ENCODE peak calls at places on chromosomes 11 and 22, in seven cellular contexts. J, C, T, B, G, K and N are unnamed samples.

GRCh38 chr11:75423721-75424120 is 9.3 kb downstream of the KLHL35 start:
- DNase-seq in J (no peak), C (no peak), T (no peak), B (no peak), G (no peak), K (no peak), N (no peak)

GRCh38 chr22:31726692-31727091 is 23.2 kb downstream of the PRR14L start:
- DNase-seq in J (no peak), C (no peak), T (no peak), B (no peak), G (no peak), K (no peak), N (no peak)

GRCh38 chr11:72326151-72326842 is 82.3 kb upstream of the PHOX2A start:
- DNase-seq in J (no peak), C (no peak), T (no peak), B (no peak), G (peak; percentile 34), K (no peak), N (no peak)

GRCh38 chr11:128902515-128903066 is 11.4 kb downstream of the KCNJ5 start:
- DNase-seq in J (no peak), C (no peak), T (no peak), B (no peak), G (no peak), K (no peak), N (no peak)

GRCh38 chr11:33716236-33716635 is 15.6 kb upstream of the C11orf91 start:
- DNase-seq in J (no peak), C (no peak), T (no peak), B (peak; percentile 26), G (peak; percentile 47), K (no peak), N (no peak)

GRCh38 chr11:101063706-101064105 is 65.9 kb downstream of the PGR start:
- DNase-seq in J (no peak), C (no peak), T (no peak), B (no peak), G (no peak), K (no peak), N (no peak)

GRCh38 chr11:65891180-65892136 is 985 bp downstream of the CCDC85B start:
- DNase-seq in J (peak; percentile 78), C (no peak), T (peak; percentile 15), B (peak; percentile 58), G (peak; percentile 52), K (no peak), N (no peak)

GRCh38 chr11:124837491-124837856 is 27.8 kb upstream of the ROBO3 start:
- DNase-seq in J (no peak), C (no peak), T (no peak), B (peak; percentile 50), G (peak; percentile 90), K (peak; percentile 77), N (no peak)

GRCh38 chr22:43833286-43834240 is 21.5 kb upstream of the EFCAB6 start:
- DNase-seq in J (no peak), C (no peak), T (no peak), B (no peak), G (no peak), K (no peak), N (no peak)

GRCh38 chr11:11229691-11230090 is 123.4 kb downstream of the CSNK2A3 start:
- DNase-seq in J (no peak), C (no peak), T (no peak), B (no peak), G (no peak), K (no peak), N (no peak)

GRCh38 chr11:103948331-103948730 is 88.1 kb upstream of the DDI1 start:
- DNase-seq in J (no peak), C (no peak), T (no peak), B (no peak), G (no peak), K (no peak), N (no peak)

DNA sequence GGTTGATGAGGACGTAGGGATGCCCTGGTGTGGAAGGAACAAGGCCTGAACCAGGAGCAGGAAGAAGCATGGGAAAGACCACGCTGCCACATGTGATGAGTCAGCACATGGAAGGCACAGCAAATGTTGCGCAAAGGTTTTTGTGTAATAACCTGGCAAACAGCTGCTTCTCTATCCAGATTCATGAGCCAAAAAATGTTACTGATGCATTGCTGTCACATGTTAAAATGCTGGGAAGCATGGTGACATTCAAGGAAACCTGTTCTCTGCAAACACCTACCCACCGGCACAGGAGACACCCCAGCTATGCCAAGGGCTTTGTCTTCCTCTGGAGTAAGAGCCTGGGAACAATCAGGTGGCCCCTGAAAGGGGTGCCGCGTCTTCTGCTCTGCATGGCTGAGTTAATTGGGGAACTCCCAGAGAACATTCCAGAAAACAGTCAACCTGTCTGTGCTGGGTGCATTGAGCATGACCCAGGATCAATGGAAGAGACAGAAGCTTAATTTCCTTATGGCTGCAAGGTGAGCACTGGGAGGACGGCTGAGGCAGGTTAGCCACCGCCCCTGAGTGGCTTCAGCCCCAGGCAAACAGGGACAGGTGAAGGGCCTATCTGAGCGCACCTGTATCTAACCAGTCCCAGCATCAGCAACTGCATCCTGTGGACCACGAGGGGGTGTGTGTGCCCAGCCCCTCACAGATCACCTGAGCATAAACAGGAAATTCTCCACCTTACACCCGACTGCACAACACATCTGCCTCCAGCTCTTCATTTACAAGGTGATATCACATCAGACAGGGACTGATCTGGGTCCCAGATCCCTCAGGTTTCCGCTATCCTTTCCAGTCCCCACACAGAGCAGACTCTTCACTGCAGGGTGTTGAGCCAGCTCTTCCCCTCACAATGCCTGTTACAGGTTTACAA is 108.4 kb downstream of the GGTLC2 start:
- DNase-seq in J (no peak), C (peak; percentile 25), T (no peak), B (no peak), G (peak; percentile 88), K (peak; percentile 50), N (peak; percentile 67)
- H3K27ac ChIP-seq in J (no peak overlapping the region), C (no peak overlapping the region), T (no peak overlapping the region), B (no peak overlapping the region), G (no peak overlapping the region), K (no peak overlapping the region), N (peak overlapping the region; percentile 64)

GRCh38 chr22:39712938-39713525 is 142.5 kb downstream of the CACNA1I start:
- DNase-seq in J (no peak), C (no peak), T (no peak), B (no peak), G (no peak), K (no peak), N (no peak)
- H3K27me3 ChIP-seq in J (no peaks in the 10 kb centered on the region), C (no peaks in the 10 kb centered on the region), T (no peaks in the 10 kb centered on the region), B (no peaks in the 10 kb centered on the region), G (no peaks in the 10 kb centered on the region), K (no peaks in the 10 kb centered on the region), N (no peaks in the 10 kb centered on the region)

GRCh38 chr11:114152162-114152561 is 92.7 kb downstream of the ZBTB16 start:
- DNase-seq in J (no peak), C (no peak), T (no peak), B (no peak), G (no peak), K (no peak), N (no peak)
- H3K4me3 ChIP-seq in J (no peak overlapping the region), C (no peak overlapping the region), T (no peak overlapping the region), B (no peak overlapping the region), G (no peak overlapping the region), K (no peak overlapping the region), N (no peak overlapping the region)

GRCh38 chr11:102120006-102120405 is 9.8 kb downstream of the YAP1 start:
- DNase-seq in J (no peak), C (no peak), T (no peak), B (no peak), G (peak; percentile 64), K (peak; percentile 13), N (no peak)
- H3K27ac ChIP-seq in J (no peak overlapping the region), C (peak overlapping the region; percentile 61), T (no peak overlapping the region), B (no peak overlapping the region), G (peak overlapping the region; percentile 85), K (peak overlapping the region; percentile 56), N (no peak overlapping the region)

DNA sequence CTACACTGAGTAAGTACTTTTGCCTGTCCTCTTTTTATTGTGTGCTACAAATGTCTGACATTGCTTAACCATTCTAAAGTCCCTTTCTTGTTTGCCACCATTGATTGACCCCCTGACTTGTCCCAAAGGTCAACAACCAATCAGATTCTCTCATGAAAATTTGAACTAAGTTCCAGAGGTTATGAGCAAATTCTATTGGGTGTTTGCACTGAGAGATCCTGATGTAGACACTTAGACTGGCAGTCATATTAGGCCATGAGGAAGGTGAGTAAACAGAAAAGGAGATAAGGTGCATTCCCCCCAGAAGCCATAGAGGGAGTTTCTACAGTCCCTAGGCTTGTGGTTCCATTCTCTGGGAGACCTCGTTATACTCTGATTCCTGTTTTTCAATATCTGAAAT is 101.3 kb upstream of the E2F8 start:
- DNase-seq in J (no peak), C (no peak), T (no peak), B (no peak), G (no peak), K (no peak), N (no peak)
- H3K27me3 ChIP-seq in J (peaks cover 9% of the 10 kb centered on the region), C (peaks cover 8% of the 10 kb centered on the region), T (peaks cover 18% of the 10 kb centered on the region), B (peaks cover 83% of the 10 kb centered on the region), G (peaks cover 95% of the 10 kb centered on the region), K (peaks cover 85% of the 10 kb centered on the region), N (peaks cover 21% of the 10 kb centered on the region)